ENCODE peak calls at places on chromosome 13, in four cellular contexts. X is BJ, C is mesendoderm, W is upper lobe of left lung. E is an unnamed sample.

GRCh38 chr13:35723820-35724219 is 247.3 kb upstream of the MAB21L1 start:
- DNase-seq in X (no peak), C (peak; percentile 32), W (no peak), E (no peak)

GRCh38 chr13:51804295-51805172 is 571 bp upstream of the DHRS12 start:
- DNase-seq in X (no peak), C (no peak), W (no peak), E (peak; percentile 47)

GRCh38 chr13:71645467-71645866 is 221.5 kb downstream of the DACH1 start:
- DNase-seq in X (no peak), C (no peak), W (no peak), E (no peak)

GRCh38 chr13:33169273-33169980 is 116.1 kb downstream of the STARD13 start:
- DNase-seq in X (no peak), C (peak; percentile 8), W (no peak), E (no peak)

GRCh38 chr13:109101550-109102144 is 472.2 kb downstream of the MYO16 start:
- DNase-seq in X (no peak), C (no peak), W (no peak), E (no peak)

GRCh38 chr13:62113145-62113544 is 697.5 kb upstream of the PCDH20 start:
- DNase-seq in X (no peak), C (peak; percentile 63), W (no peak), E (no peak)

GRCh38 chr13:88919970-88920628 is 1248.9 kb downstream of the SLITRK5 start:
- DNase-seq in X (no peak), C (no peak), W (no peak), E (no peak)

GRCh38 chr13:95607363-95607762 is 37.1 kb downstream of the DZIP1 start:
- DNase-seq in X (no peak), C (no peak), W (no peak), E (no peak)

GRCh38 chr13:39847336-39847735 is 191.9 kb downstream of the COG6 start:
- DNase-seq in X (no peak), C (no peak), W (no peak), E (no peak)

GRCh38 chr13:113155982-113156655 is 2.3 kb upstream of the PROZ start:
- DNase-seq in X (no peak), C (no peak), W (no peak), E (no peak)

GRCh38 chr13:36456577-36456976 is 24.3 kb downstream of the CCNA1 start:
- DNase-seq in X (no peak), C (no peak), W (no peak), E (no peak)

GRCh38 chr13:114131581-114132418 is 623 bp downstream of the RASA3 start:
- DNase-seq in X (no peak), C (peak; percentile 35), W (no peak), E (peak; percentile 53)

GRCh38 chr13:27024062-27024461 is 147.5 kb downstream of the USP12 start:
- DNase-seq in X (peak; percentile 52), C (no peak), W (no peak), E (no peak)
- H3K27me3 ChIP-seq in X (peaks cover 21% of the 10 kb centered on the region), C (no peaks in the 10 kb centered on the region), W (no peaks in the 10 kb centered on the region), E (no peaks in the 10 kb centered on the region)

DNA sequence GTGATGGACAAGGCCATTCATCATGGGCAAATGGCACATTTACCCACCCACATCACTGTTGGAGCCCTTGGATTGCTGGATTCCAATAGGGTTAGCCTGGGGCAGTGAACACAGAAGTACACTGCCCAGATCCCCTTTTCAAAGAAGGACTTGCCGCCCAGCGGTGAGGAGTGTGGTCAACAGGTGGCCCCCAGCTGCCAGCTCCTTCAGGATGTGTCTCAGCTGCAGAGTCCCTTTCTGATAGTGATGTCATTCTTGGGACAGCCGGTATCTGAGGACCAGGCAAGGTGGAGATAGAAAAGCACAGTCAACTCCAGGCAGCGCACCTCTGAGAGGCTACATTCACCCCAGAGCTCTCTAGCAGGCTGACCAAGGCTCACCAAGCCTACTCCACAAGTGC is 16.9 kb downstream of the ERICH6B start:
- DNase-seq in X (no peak), C (no peak), W (no peak), E (no peak)
- H3K27me3 ChIP-seq in X (no peaks in the 10 kb centered on the region), C (no peaks in the 10 kb centered on the region), W (no peaks in the 10 kb centered on the region), E (no peaks in the 10 kb centered on the region)

GRCh38 chr13:112063309-112063626 is 3.7 kb upstream of the SOX1 start:
- DNase-seq in X (no peak), C (no peak), W (no peak), E (no peak)

GRCh38 chr13:112064222-112064621 is 2.7 kb upstream of the SOX1 start:
- DNase-seq in X (no peak), C (no peak), W (no peak), E (no peak)

GRCh38 chr13:112062619-112063308 is 4.2 kb upstream of the SOX1 start:
- DNase-seq in X (no peak), C (peak; percentile 70), W (no peak), E (no peak)

GRCh38 chr13:112062047-112062618 is 4.8 kb upstream of the SOX1 start:
- DNase-seq in X (no peak), C (no peak), W (no peak), E (no peak)

DNA sequence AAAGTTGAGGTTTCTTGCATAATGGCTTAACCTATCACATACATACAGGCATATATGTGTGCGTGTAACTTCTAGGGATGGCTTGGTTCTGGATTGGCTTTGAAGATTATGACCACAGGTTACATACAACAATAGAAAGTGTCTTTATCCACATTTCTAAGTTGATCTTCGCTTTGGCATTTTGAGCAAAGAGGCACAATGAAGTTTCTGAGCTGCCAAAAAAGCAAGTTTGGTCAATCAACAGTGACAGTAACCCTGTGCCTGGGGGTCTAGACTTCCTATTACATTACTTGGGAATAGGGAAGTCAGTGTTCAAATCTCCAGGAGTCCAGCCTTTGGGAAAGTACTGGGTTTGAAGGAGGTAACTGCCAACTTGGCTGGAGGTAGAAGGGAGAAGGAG is 3.1 kb upstream of the SOX1 start:
- DNase-seq in X (no peak), C (no peak), W (no peak), E (no peak)
- H3K27me3 ChIP-seq in X (peaks cover 46% of the 10 kb centered on the region), C (peaks cover 78% of the 10 kb centered on the region), W (peaks cover 12% of the 10 kb centered on the region), E (no peaks in the 10 kb centered on the region)

DNA sequence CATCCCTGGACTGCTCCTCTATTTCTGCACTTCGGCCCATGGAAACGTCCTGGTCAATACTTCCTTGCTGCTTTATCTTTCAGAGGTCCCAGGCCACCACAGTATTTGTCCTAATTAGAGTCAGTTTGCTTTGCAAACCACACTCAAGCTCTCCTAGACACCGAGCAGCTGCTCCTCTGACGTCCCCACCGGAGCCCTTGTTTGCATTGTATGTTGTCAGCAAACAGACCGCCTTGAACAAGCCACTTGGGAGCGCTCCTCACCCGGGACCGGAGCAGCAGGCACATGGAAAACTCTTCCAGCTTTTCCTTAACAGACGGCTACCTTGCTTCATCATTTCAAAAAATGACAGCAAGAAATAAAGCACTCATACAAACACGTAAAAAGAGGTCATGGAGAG is 51.5 kb upstream of the GTF3A start:
- DNase-seq in X (no peak), C (no peak), W (peak; percentile 76), E (no peak)
- H3K27me3 ChIP-seq in X (peaks cover 11% of the 10 kb centered on the region), C (no peaks in the 10 kb centered on the region), W (no peaks in the 10 kb centered on the region), E (no peaks in the 10 kb centered on the region)